ENCODE peak calls at places on chromosomes 3 and 15, in six cellular contexts. One of them, this sample, is unnamed.

GRCh38 chr15:59294574-59294960 is 78.1 kb downstream of the MYO1E start:
- DNase-seq in fibroblast of lung: no peak
- DNase-seq in PC-9: peak; percentile 67
- DNase-seq in astrocyte: no peak
- DNase-seq in PC-3: peak; percentile 60
- DNase-seq in GM23338: no peak
- DNase-seq in this sample: no peak

GRCh38 chr3:22724439-22724838 is 478.7 kb upstream of the UBE2E2 start:
- DNase-seq in fibroblast of lung: no peak
- DNase-seq in PC-9: no peak
- DNase-seq in astrocyte: peak; percentile 18
- DNase-seq in PC-3: no peak
- DNase-seq in GM23338: no peak
- DNase-seq in this sample: no peak

GRCh38 chr3:31871939-31872507 is 109.0 kb downstream of the OSBPL10 start:
- DNase-seq in fibroblast of lung: no peak
- DNase-seq in PC-9: no peak
- DNase-seq in astrocyte: no peak
- DNase-seq in PC-3: no peak
- DNase-seq in GM23338: no peak
- DNase-seq in this sample: no peak

GRCh38 chr3:27468283-27468886 is 15.8 kb downstream of the SLC4A7 start:
- DNase-seq in fibroblast of lung: no peak
- DNase-seq in PC-9: no peak
- DNase-seq in astrocyte: no peak
- DNase-seq in PC-3: no peak
- DNase-seq in GM23338: no peak
- DNase-seq in this sample: no peak

GRCh38 chr3:192942625-192943024 is 25.0 kb upstream of the MB21D2 start:
- DNase-seq in fibroblast of lung: no peak
- DNase-seq in PC-9: no peak
- DNase-seq in astrocyte: no peak
- DNase-seq in PC-3: no peak
- DNase-seq in GM23338: no peak
- DNase-seq in this sample: no peak

GRCh38 chr15:40050788-40051615 is 12.0 kb upstream of the SRP14 start:
- DNase-seq in fibroblast of lung: peak; percentile 42
- DNase-seq in PC-9: no peak
- DNase-seq in astrocyte: no peak
- DNase-seq in PC-3: no peak
- DNase-seq in GM23338: peak; percentile 90
- DNase-seq in this sample: no peak

GRCh38 chr3:37492977-37493471 is 318.6 kb upstream of the LRRFIP2 start:
- DNase-seq in fibroblast of lung: no peak
- DNase-seq in PC-9: no peak
- DNase-seq in astrocyte: no peak
- DNase-seq in PC-3: no peak
- DNase-seq in GM23338: no peak
- DNase-seq in this sample: no peak

GRCh38 chr3:29072626-29073025 is 208.2 kb upstream of the RBMS3 start:
- DNase-seq in fibroblast of lung: no peak
- DNase-seq in PC-9: no peak
- DNase-seq in astrocyte: peak; percentile 17
- DNase-seq in PC-3: no peak
- DNase-seq in GM23338: no peak
- DNase-seq in this sample: no peak

GRCh38 chr15:57680021-57680420 is 26.5 kb upstream of the POLR2M start:
- DNase-seq in fibroblast of lung: peak; percentile 54
- DNase-seq in PC-9: peak; percentile 50
- DNase-seq in astrocyte: peak; percentile 69
- DNase-seq in PC-3: peak; percentile 71
- DNase-seq in GM23338: no peak
- DNase-seq in this sample: no peak

GRCh38 chr3:4656059-4656458 is 162.9 kb downstream of the ITPR1 start:
- DNase-seq in fibroblast of lung: peak; percentile 70
- DNase-seq in PC-9: peak; percentile 36
- DNase-seq in astrocyte: peak; percentile 60
- DNase-seq in PC-3: peak; percentile 83
- DNase-seq in GM23338: peak; percentile 91
- DNase-seq in this sample: peak; percentile 56

GRCh38 chr3:63964287-63965073 is 52.3 kb upstream of the SCAANT1 start:
- DNase-seq in fibroblast of lung: no peak
- DNase-seq in PC-9: no peak
- DNase-seq in astrocyte: no peak
- DNase-seq in PC-3: no peak
- DNase-seq in GM23338: no peak
- DNase-seq in this sample: no peak

GRCh38 chr3:49357466-49358216 is 512 bp downstream of the GPX1 start:
- DNase-seq in fibroblast of lung: peak; percentile 92
- DNase-seq in PC-9: peak; percentile 72
- DNase-seq in astrocyte: peak; percentile 88
- DNase-seq in PC-3: peak; percentile 77
- DNase-seq in GM23338: peak; percentile 53
- DNase-seq in this sample: no peak

GRCh38 chr15:37941779-37942178 is 7.3 kb downstream of the TMCO5A start:
- DNase-seq in fibroblast of lung: no peak
- DNase-seq in PC-9: no peak
- DNase-seq in astrocyte: no peak
- DNase-seq in PC-3: no peak
- DNase-seq in GM23338: no peak
- DNase-seq in this sample: no peak

GRCh38 chr3:12750223-12750622 is 8.8 kb downstream of the TMEM40 start:
- DNase-seq in fibroblast of lung: peak; percentile 88
- DNase-seq in PC-9: peak; percentile 65
- DNase-seq in astrocyte: peak; percentile 84
- DNase-seq in PC-3: peak; percentile 94
- DNase-seq in GM23338: no peak
- DNase-seq in this sample: peak; percentile 47

GRCh38 chr3:34020761-34021635 is 222.6 kb downstream of the PDCD6IP start:
- DNase-seq in fibroblast of lung: no peak
- DNase-seq in PC-9: no peak
- DNase-seq in astrocyte: no peak
- DNase-seq in PC-3: no peak
- DNase-seq in GM23338: no peak
- DNase-seq in this sample: no peak

GRCh38 chr3:51045006-51045405 is 340.1 kb upstream of the MANF start:
- DNase-seq in fibroblast of lung: no peak
- DNase-seq in PC-9: no peak
- DNase-seq in astrocyte: no peak
- DNase-seq in PC-3: no peak
- DNase-seq in GM23338: no peak
- DNase-seq in this sample: no peak

GRCh38 chr3:128649264-128649663 is 1.4 kb downstream of the RPN1 start:
- DNase-seq in fibroblast of lung: peak; percentile 5
- DNase-seq in PC-9: no peak
- DNase-seq in astrocyte: no peak
- DNase-seq in PC-3: peak; percentile 4
- DNase-seq in GM23338: no peak
- DNase-seq in this sample: no peak

GRCh38 chr15:39124925-39125625 is 455.8 kb upstream of the THBS1 start:
- DNase-seq in fibroblast of lung: no peak
- DNase-seq in PC-9: no peak
- DNase-seq in astrocyte: peak; percentile 64
- DNase-seq in PC-3: peak; percentile 89
- DNase-seq in GM23338: no peak
- DNase-seq in this sample: no peak

GRCh38 chr3:151552589-151552988 is 91.7 kb upstream of the IGSF10 start:
- DNase-seq in fibroblast of lung: no peak
- DNase-seq in PC-9: no peak
- DNase-seq in astrocyte: peak; percentile 68
- DNase-seq in PC-3: no peak
- DNase-seq in GM23338: no peak
- DNase-seq in this sample: no peak

GRCh38 chr3:119664850-119665379 is 4.5 kb upstream of the POPDC2 start:
- DNase-seq in fibroblast of lung: no peak
- DNase-seq in PC-9: no peak
- DNase-seq in astrocyte: peak; percentile 46
- DNase-seq in PC-3: peak; percentile 77
- DNase-seq in GM23338: no peak
- DNase-seq in this sample: no peak

GRCh38 chr3:45057557-45057956 is 31.5 kb downstream of the CLEC3B start:
- DNase-seq in fibroblast of lung: no peak
- DNase-seq in PC-9: peak; percentile 66
- DNase-seq in astrocyte: no peak
- DNase-seq in PC-3: peak; percentile 86
- DNase-seq in GM23338: no peak
- DNase-seq in this sample: no peak

DNA sequence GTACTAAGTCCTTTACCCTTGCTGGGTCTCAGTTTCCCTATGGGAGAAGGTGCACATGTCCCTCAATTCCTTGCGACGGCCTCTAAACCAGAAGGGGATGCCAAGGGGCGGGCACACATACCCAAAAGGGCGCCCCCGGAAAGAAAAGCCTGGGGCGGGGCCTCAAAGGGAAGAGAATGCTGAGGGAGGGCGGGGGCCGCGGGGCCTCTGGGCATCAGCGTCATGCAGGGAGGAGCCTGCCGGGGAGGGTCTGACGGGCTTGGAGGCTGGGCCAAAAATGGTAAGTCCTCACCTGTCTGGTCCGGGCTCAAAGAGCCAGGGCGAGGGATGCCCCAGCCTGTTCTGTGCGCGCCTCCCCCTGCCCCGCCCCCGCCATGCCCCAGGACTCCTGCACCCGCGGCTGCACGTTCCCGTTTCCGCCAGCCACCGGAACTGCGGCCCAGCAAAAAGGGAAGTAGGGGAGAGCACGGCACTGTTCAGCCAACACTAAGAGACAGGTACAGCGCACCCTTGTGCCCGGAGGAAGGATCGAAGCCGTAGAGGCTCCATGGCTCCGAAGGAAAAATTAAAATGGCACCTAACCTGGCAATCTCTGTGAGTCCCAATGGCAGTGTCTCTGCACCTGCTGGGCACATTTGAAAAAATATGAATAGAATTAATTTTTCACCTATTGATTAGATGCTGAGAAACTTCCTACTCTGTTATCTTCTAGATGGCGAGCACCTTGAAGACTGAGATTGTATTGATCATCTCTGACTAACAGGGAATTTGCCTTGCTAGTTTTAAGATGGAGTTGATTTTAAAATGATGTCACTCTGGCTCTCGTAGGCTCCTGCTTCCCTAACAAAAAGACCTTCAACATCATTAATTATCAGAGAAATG is at the start of gene DET1:
- DNase-seq in fibroblast of lung: peak; percentile 95
- DNase-seq in PC-9: peak; percentile 87
- DNase-seq in astrocyte: peak; percentile 92
- DNase-seq in PC-3: peak; percentile 93
- DNase-seq in GM23338: peak; percentile 97
- DNase-seq in this sample: peak; percentile 94
- TF ChIP-seq EZH2 in fibroblast of lung: no peak
- TF ChIP-seq EZH2 in PC-9: no peak
- TF ChIP-seq EZH2 in astrocyte: no peak
- TF ChIP-seq EZH2 in PC-3: no peak
- TF ChIP-seq EZH2 in GM23338: no peak
- TF ChIP-seq EZH2 in this sample: no peak

GRCh38 chr15:74958908-74959642 is 2.5 kb upstream of the RPP25 start:
- DNase-seq in fibroblast of lung: no peak
- DNase-seq in PC-9: no peak
- DNase-seq in astrocyte: no peak
- DNase-seq in PC-3: no peak
- DNase-seq in GM23338: peak; percentile 65
- DNase-seq in this sample: no peak
- TF ChIP-seq EZH2 in fibroblast of lung: peak; percentile 93
- TF ChIP-seq EZH2 in PC-9: no peak
- TF ChIP-seq EZH2 in astrocyte: peak; percentile 72
- TF ChIP-seq EZH2 in PC-3: no peak
- TF ChIP-seq EZH2 in GM23338: no peak
- TF ChIP-seq EZH2 in this sample: no peak

DNA sequence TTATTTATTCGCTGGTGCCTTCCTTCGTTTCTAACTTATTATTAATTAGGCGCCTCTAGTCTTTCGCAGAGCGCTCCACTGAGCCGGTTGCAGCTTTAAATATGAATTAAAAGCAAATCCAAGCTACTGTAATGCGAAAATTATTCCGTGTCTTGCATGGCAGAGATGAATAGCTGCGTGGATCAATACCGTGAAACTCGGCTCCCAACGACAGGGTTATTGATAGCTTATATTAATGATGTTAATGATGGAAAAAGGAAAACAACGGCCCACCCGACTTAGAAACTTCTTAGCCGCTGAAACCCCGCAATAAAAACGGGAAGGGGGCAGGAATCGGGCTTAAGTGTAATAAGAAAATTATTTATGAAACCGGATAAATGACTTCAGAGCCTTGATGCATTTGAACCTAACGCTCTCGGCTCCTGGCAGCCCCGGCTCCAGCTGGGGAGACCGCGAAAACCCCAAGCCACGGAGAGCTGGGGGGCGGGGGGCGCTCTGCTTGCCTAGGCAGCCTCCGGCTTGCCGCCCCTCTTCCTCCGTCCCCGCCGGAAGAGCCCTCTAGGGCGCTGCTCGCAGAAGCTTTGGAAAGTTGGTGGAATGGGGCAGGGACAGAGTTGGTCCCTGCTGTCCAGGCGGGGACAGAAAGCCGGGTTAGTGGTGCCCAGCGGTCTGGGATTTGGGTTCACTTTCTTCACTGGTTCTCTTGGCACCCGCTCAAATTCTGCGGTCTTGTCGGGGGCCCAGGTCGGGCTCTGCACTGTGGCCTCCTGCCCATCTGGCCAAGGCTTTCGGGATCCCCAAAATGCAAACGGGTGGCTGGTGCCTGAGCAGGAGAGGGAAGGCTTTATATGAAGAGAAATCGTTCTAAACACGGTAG is 7.7 kb upstream of the ONECUT1 start:
- DNase-seq in fibroblast of lung: no peak
- DNase-seq in PC-9: no peak
- DNase-seq in astrocyte: no peak
- DNase-seq in PC-3: no peak
- DNase-seq in GM23338: peak; percentile 61
- DNase-seq in this sample: no peak
- TF ChIP-seq EZH2 in fibroblast of lung: peak; percentile 69
- TF ChIP-seq EZH2 in PC-9: no peak
- TF ChIP-seq EZH2 in astrocyte: peak; percentile 78
- TF ChIP-seq EZH2 in PC-3: no peak
- TF ChIP-seq EZH2 in GM23338: peak; percentile 76
- TF ChIP-seq EZH2 in this sample: no peak

DNA sequence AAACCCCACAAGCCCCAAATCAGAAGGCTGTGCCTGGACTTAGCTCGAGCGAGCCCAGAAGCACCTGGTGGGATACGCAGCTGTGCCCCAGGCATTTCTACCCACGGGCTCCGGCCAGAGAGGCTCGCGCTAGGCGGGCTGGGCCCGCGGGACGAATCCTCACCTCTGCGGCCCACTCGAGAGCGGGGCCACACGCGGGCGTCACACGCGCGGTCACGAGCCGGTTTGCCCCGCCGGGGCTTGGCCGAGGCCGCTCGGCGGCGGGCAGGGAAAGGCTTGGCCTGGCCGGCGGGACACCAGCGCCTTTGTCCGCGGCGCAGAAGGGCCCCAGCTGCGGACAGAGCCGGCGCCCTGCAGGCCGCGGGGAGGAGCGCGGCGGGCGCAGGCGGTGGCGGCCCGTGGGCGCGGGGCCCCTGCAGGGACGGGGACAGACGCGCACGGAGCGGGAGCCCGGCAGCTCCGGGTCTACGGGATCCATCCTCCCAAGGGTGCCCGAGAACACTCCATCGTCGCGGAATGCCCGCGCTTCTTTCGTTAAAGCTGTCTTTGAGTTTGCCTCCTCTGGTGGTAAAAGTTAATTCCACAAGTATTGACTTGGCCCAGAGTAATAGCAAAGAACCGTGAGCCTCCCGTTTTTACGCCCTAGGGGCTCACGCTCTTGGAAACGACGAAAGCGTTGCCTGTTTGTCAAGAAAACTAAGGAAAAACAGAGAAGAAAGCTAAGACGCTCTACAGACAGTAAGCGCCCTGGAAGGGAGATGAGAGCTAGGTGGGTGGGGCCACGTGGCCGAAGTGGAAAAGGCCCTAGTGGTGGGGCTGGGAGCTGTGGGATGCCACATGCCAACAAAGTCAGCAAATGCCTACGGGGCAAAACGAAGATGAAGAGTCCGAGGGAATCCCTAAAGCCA is 26.4 kb downstream of the TYRO3 start:
- DNase-seq in fibroblast of lung: peak; percentile 61
- DNase-seq in PC-9: peak; percentile 64
- DNase-seq in astrocyte: peak; percentile 49
- DNase-seq in PC-3: peak; percentile 83
- DNase-seq in GM23338: peak; percentile 83
- DNase-seq in this sample: no peak
- TF ChIP-seq EZH2 in fibroblast of lung: no peak
- TF ChIP-seq EZH2 in PC-9: no peak
- TF ChIP-seq EZH2 in astrocyte: no peak
- TF ChIP-seq EZH2 in PC-3: no peak
- TF ChIP-seq EZH2 in GM23338: no peak
- TF ChIP-seq EZH2 in this sample: no peak

This sample was measured in HCT116.